ENCODE peak calls at places on chromosomes 6 and 20, in nine cellular contexts. One of them, this sample, is unnamed.

GRCh38 chr6:47922391-47922790 is 140.6 kb downstream of the OPN5 start:
- DNase-seq in mucosa of gallbladder: no peak
- DNase-seq in heart right ventricle: no peak
- DNase-seq in Ammon's horn: peak
- DNase-seq in HFFc6: no peak
- DNase-seq in EL: no peak
- DNase-seq in foreskin fibroblast: no peak
- DNase-seq in NT2/D1: no peak
- DNase-seq in RWPE1: no peak
- DNase-seq in this sample: no peak

GRCh38 chr6:134943567-134944111 is 6.3 kb downstream of the ALDH8A1 start:
- DNase-seq in NT2/D1: no peak
- DNase-seq in HFFc6: no peak
- DNase-seq in foreskin fibroblast: no peak
- DNase-seq in EL: no peak
- DNase-seq in RWPE1: no peak
- DNase-seq in Ammon's horn: no peak
- DNase-seq in mucosa of gallbladder: no peak
- DNase-seq in heart right ventricle: no peak
- DNase-seq in this sample: no peak

GRCh38 chr6:29792123-29793035 is 35.2 kb upstream of the HLA-G start:
- DNase-seq in heart right ventricle: peak
- DNase-seq in HFFc6: no peak
- DNase-seq in RWPE1: peak
- DNase-seq in EL: peak
- DNase-seq in mucosa of gallbladder: peak
- DNase-seq in foreskin fibroblast: peak
- DNase-seq in Ammon's horn: peak
- DNase-seq in NT2/D1: no peak
- DNase-seq in this sample: peak

GRCh38 chr20:50169329-50169823 is 15.9 kb upstream of the PEDS1 start:
- DNase-seq in HFFc6: peak
- DNase-seq in foreskin fibroblast: no peak
- DNase-seq in EL: peak
- DNase-seq in Ammon's horn: peak
- DNase-seq in NT2/D1: no peak
- DNase-seq in heart right ventricle: peak
- DNase-seq in mucosa of gallbladder: peak
- DNase-seq in RWPE1: peak
- DNase-seq in this sample: peak

GRCh38 chr6:160750276-160750689 is 48.2 kb downstream of the PLG start:
- DNase-seq in NT2/D1: peak
- DNase-seq in EL: no peak
- DNase-seq in mucosa of gallbladder: no peak
- DNase-seq in heart right ventricle: no peak
- DNase-seq in Ammon's horn: no peak
- DNase-seq in HFFc6: no peak
- DNase-seq in foreskin fibroblast: no peak
- DNase-seq in RWPE1: peak
- DNase-seq in this sample: no peak

GRCh38 chr6:57147955-57148858 is 23.9 kb upstream of the BAG2 start:
- DNase-seq in EL: no peak
- DNase-seq in foreskin fibroblast: no peak
- DNase-seq in NT2/D1: no peak
- DNase-seq in Ammon's horn: no peak
- DNase-seq in RWPE1: no peak
- DNase-seq in HFFc6: no peak
- DNase-seq in heart right ventricle: no peak
- DNase-seq in mucosa of gallbladder: no peak
- DNase-seq in this sample: no peak

GRCh38 chr6:6973721-6974120 is 134.0 kb upstream of the RREB1 start:
- DNase-seq in mucosa of gallbladder: no peak
- DNase-seq in foreskin fibroblast: no peak
- DNase-seq in EL: no peak
- DNase-seq in heart right ventricle: no peak
- DNase-seq in NT2/D1: no peak
- DNase-seq in HFFc6: no peak
- DNase-seq in Ammon's horn: no peak
- DNase-seq in RWPE1: no peak
- DNase-seq in this sample: no peak

GRCh38 chr6:75317503-75318206 is 33.1 kb upstream of the TMEM30A start:
- DNase-seq in HFFc6: peak
- DNase-seq in foreskin fibroblast: peak
- DNase-seq in RWPE1: no peak
- DNase-seq in NT2/D1: no peak
- DNase-seq in EL: peak
- DNase-seq in mucosa of gallbladder: no peak
- DNase-seq in heart right ventricle: no peak
- DNase-seq in Ammon's horn: no peak
- DNase-seq in this sample: no peak

GRCh38 chr6:157226026-157226639 is 97.2 kb downstream of the TMEM242 start:
- DNase-seq in NT2/D1: no peak
- DNase-seq in RWPE1: no peak
- DNase-seq in EL: no peak
- DNase-seq in mucosa of gallbladder: no peak
- DNase-seq in HFFc6: no peak
- DNase-seq in Ammon's horn: no peak
- DNase-seq in foreskin fibroblast: no peak
- DNase-seq in heart right ventricle: no peak
- DNase-seq in this sample: no peak

GRCh38 chr6:36731622-36732310 is 34.1 kb downstream of the RAB44 start:
- DNase-seq in NT2/D1: no peak
- DNase-seq in Ammon's horn: no peak
- DNase-seq in RWPE1: no peak
- DNase-seq in foreskin fibroblast: no peak
- DNase-seq in EL: no peak
- DNase-seq in heart right ventricle: no peak
- DNase-seq in HFFc6: no peak
- DNase-seq in mucosa of gallbladder: no peak
- DNase-seq in this sample: no peak

GRCh38 chr20:41202426-41202825 is 65.1 kb downstream of the PLCG1 start:
- DNase-seq in EL: no peak
- DNase-seq in foreskin fibroblast: no peak
- DNase-seq in RWPE1: no peak
- DNase-seq in Ammon's horn: no peak
- DNase-seq in mucosa of gallbladder: no peak
- DNase-seq in NT2/D1: no peak
- DNase-seq in HFFc6: no peak
- DNase-seq in heart right ventricle: no peak
- DNase-seq in this sample: no peak

GRCh38 chr6:17758113-17758512 is 51.4 kb upstream of the NUP153 start:
- DNase-seq in NT2/D1: no peak
- DNase-seq in Ammon's horn: no peak
- DNase-seq in HFFc6: no peak
- DNase-seq in heart right ventricle: no peak
- DNase-seq in EL: no peak
- DNase-seq in RWPE1: no peak
- DNase-seq in mucosa of gallbladder: no peak
- DNase-seq in foreskin fibroblast: no peak
- DNase-seq in this sample: no peak

GRCh38 chr6:56849876-56850275 is 105.0 kb upstream of the BEND6 start:
- DNase-seq in mucosa of gallbladder: no peak
- DNase-seq in Ammon's horn: peak
- DNase-seq in foreskin fibroblast: peak
- DNase-seq in heart right ventricle: no peak
- DNase-seq in NT2/D1: peak
- DNase-seq in EL: peak
- DNase-seq in HFFc6: peak
- DNase-seq in RWPE1: no peak
- DNase-seq in this sample: no peak

GRCh38 chr6:162964703-162965140 is 236.9 kb downstream of the PACRG start:
- DNase-seq in HFFc6: peak
- DNase-seq in EL: peak
- DNase-seq in NT2/D1: no peak
- DNase-seq in foreskin fibroblast: peak
- DNase-seq in Ammon's horn: no peak
- DNase-seq in RWPE1: peak
- DNase-seq in heart right ventricle: no peak
- DNase-seq in mucosa of gallbladder: peak
- DNase-seq in this sample: no peak

GRCh38 chr6:109979033-109979921 is 1.2 kb downstream of the GPR6 start:
- DNase-seq in NT2/D1: no peak
- DNase-seq in Ammon's horn: no peak
- DNase-seq in heart right ventricle: peak
- DNase-seq in EL: no peak
- DNase-seq in RWPE1: no peak
- DNase-seq in foreskin fibroblast: no peak
- DNase-seq in mucosa of gallbladder: no peak
- DNase-seq in HFFc6: no peak
- DNase-seq in this sample: no peak

GRCh38 chr20:34437330-34437986 is 74.4 kb downstream of the ITCH start:
- DNase-seq in EL: no peak
- DNase-seq in foreskin fibroblast: no peak
- DNase-seq in HFFc6: peak
- DNase-seq in heart right ventricle: no peak
- DNase-seq in mucosa of gallbladder: no peak
- DNase-seq in RWPE1: no peak
- DNase-seq in Ammon's horn: no peak
- DNase-seq in NT2/D1: no peak
- DNase-seq in this sample: peak

This sample was measured in MV-4-11.